ENCODE peak calls at places on chromosomes 12 and 14, in ten cellular contexts. One of them, this sample, is unnamed.
A peak's percentile ranks its signal among the peaks of the same experiment; 100 is the strongest.

GRCh38 chr12:52037248-52037861 is 13.9 kb upstream of the NR4A1 start:
- DNase-seq in sigmoid colon: peak; percentile 94
- DNase-seq in A549: no peak
- DNase-seq in K562: no peak
- DNase-seq in fibroblast of mammary gland: peak; percentile 54
- DNase-seq in psoas muscle: peak; percentile 82
- DNase-seq in fibroblast of pulmonary artery: peak; percentile 60
- DNase-seq in astrocyte: peak; percentile 51
- DNase-seq in GM10248: no peak
- DNase-seq in fibroblast of the aortic adventitia: peak; percentile 83
- DNase-seq in this sample: peak; percentile 54

GRCh38 chr14:92724516-92725340 is 23.7 kb downstream of the LGMN start:
- DNase-seq in GM10248: no peak
- DNase-seq in astrocyte: no peak
- DNase-seq in A549: no peak
- DNase-seq in fibroblast of the aortic adventitia: no peak
- DNase-seq in psoas muscle: no peak
- DNase-seq in fibroblast of pulmonary artery: peak; percentile 41
- DNase-seq in K562: no peak
- DNase-seq in sigmoid colon: no peak
- DNase-seq in fibroblast of mammary gland: peak; percentile 85
- DNase-seq in this sample: no peak

GRCh38 chr12:110256780-110257431 is 24.1 kb upstream of the ATP2A2 start:
- DNase-seq in A549: no peak
- DNase-seq in sigmoid colon: peak; percentile 74
- DNase-seq in fibroblast of mammary gland: no peak
- DNase-seq in GM10248: no peak
- DNase-seq in fibroblast of the aortic adventitia: no peak
- DNase-seq in psoas muscle: peak; percentile 45
- DNase-seq in astrocyte: no peak
- DNase-seq in K562: no peak
- DNase-seq in fibroblast of pulmonary artery: no peak
- DNase-seq in this sample: no peak

GRCh38 chr12:5556033-5556614 is 124.2 kb downstream of the NTF3 start:
- DNase-seq in astrocyte: no peak
- DNase-seq in K562: peak; percentile 50
- DNase-seq in fibroblast of pulmonary artery: no peak
- DNase-seq in sigmoid colon: no peak
- DNase-seq in fibroblast of mammary gland: no peak
- DNase-seq in fibroblast of the aortic adventitia: no peak
- DNase-seq in psoas muscle: no peak
- DNase-seq in GM10248: no peak
- DNase-seq in A549: peak; percentile 17
- DNase-seq in this sample: no peak

GRCh38 chr12:96248532-96248931 is 54.4 kb downstream of the ELK3 start:
- DNase-seq in astrocyte: no peak
- DNase-seq in fibroblast of pulmonary artery: no peak
- DNase-seq in GM10248: no peak
- DNase-seq in psoas muscle: no peak
- DNase-seq in sigmoid colon: no peak
- DNase-seq in K562: no peak
- DNase-seq in fibroblast of mammary gland: no peak
- DNase-seq in fibroblast of the aortic adventitia: no peak
- DNase-seq in A549: no peak
- DNase-seq in this sample: no peak

GRCh38 chr14:89249972-89250371 is 167.1 kb downstream of the FOXN3 start:
- DNase-seq in fibroblast of pulmonary artery: no peak
- DNase-seq in A549: no peak
- DNase-seq in fibroblast of mammary gland: no peak
- DNase-seq in K562: no peak
- DNase-seq in sigmoid colon: no peak
- DNase-seq in astrocyte: no peak
- DNase-seq in fibroblast of the aortic adventitia: no peak
- DNase-seq in psoas muscle: no peak
- DNase-seq in GM10248: no peak
- DNase-seq in this sample: no peak

GRCh38 chr12:102645968-102646367 is 165.6 kb upstream of the IGF1 start:
- DNase-seq in fibroblast of pulmonary artery: no peak
- DNase-seq in sigmoid colon: no peak
- DNase-seq in GM10248: no peak
- DNase-seq in fibroblast of mammary gland: no peak
- DNase-seq in astrocyte: no peak
- DNase-seq in psoas muscle: no peak
- DNase-seq in A549: no peak
- DNase-seq in K562: no peak
- DNase-seq in fibroblast of the aortic adventitia: no peak
- DNase-seq in this sample: no peak

GRCh38 chr12:54983536-54984102 is 943 bp downstream of the TESPA1 start:
- DNase-seq in fibroblast of mammary gland: no peak
- DNase-seq in sigmoid colon: no peak
- DNase-seq in psoas muscle: no peak
- DNase-seq in K562: no peak
- DNase-seq in fibroblast of the aortic adventitia: no peak
- DNase-seq in astrocyte: no peak
- DNase-seq in GM10248: no peak
- DNase-seq in A549: no peak
- DNase-seq in fibroblast of pulmonary artery: no peak
- DNase-seq in this sample: no peak

GRCh38 chr14:73759183-73759713 is 45.1 kb upstream of the PNMA1 start:
- DNase-seq in psoas muscle: peak; percentile 83
- DNase-seq in astrocyte: peak; percentile 39
- DNase-seq in A549: no peak
- DNase-seq in K562: peak; percentile 73
- DNase-seq in GM10248: no peak
- DNase-seq in fibroblast of mammary gland: peak; percentile 45
- DNase-seq in sigmoid colon: peak; percentile 91
- DNase-seq in fibroblast of pulmonary artery: peak; percentile 62
- DNase-seq in fibroblast of the aortic adventitia: peak; percentile 57
- DNase-seq in this sample: peak; percentile 61

DNA sequence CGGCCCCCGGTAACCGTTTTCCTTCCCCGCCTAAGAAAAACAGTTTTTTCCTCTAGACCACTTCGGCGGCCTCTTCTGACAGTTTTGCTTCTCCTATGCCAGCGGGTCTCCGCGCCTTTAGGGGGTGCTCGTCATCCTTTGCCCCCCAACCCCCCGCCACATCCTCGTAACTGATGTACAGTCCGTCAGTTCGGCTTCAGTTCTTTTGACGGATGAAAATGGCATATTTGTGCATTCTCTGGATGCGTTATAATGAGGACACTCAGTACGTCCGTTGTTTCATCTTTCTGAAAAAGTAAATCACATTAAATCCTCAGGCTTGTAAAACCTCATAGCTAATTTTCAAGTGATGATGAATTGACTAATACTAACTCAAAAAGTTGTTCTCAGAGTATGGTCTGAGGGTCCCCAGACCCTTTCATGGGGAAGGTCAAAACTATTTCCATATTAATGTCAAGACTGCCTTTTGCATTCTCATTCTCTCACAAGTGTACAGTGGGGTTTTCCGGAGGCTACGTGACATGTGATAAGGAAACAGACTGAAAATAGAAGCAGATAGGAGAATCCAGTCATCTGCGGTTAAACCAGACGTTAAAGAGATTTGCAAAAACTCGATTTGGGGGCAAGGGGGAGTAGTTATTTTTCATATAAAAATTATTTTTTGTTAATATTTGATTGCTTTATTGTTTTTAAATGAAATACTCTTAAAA is 829 bp upstream of the NAP1L1 start:
- DNase-seq in GM10248: peak; percentile 10
- DNase-seq in fibroblast of pulmonary artery: peak; percentile 49
- DNase-seq in psoas muscle: no peak
- DNase-seq in sigmoid colon: no peak
- DNase-seq in K562: no peak
- DNase-seq in astrocyte: peak; percentile 55
- DNase-seq in fibroblast of the aortic adventitia: peak; percentile 67
- DNase-seq in A549: no peak
- DNase-seq in fibroblast of mammary gland: peak; percentile 35
- DNase-seq in this sample: no peak
- TF ChIP-seq CTCF in GM10248: peak; percentile 41
- TF ChIP-seq CTCF in fibroblast of pulmonary artery: peak; percentile 13
- TF ChIP-seq CTCF in psoas muscle: no peak
- TF ChIP-seq CTCF in sigmoid colon: no peak
- TF ChIP-seq CTCF in K562: peak; percentile 49
- TF ChIP-seq CTCF in astrocyte: peak; percentile 23
- TF ChIP-seq CTCF in fibroblast of the aortic adventitia: peak; percentile 30
- TF ChIP-seq CTCF in A549: peak; percentile 46
- TF ChIP-seq CTCF in fibroblast of mammary gland: peak; percentile 14
- TF ChIP-seq CTCF in this sample: no peak

DNA sequence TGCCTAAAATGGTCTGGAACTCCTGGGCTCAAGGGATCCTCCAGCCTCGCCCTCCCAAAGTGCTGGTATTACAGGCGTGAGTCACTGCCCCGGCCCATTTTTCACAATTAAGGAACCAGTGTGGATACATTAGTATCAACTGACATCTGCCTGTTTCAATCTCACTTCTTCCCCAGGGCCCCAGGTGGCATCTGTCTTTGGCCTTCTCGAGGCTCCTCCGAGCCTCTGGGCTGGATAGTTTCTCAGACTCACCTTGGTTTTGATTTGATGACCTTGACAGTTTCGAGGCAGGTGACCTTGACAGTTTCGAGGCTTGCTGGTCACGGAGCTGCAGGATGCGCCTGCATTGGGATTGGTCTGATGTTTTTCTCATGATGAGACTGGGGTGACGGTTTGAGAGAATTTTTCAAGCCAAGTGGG is 41.0 kb upstream of the NCOR2 start:
- DNase-seq in sigmoid colon: no peak
- DNase-seq in psoas muscle: no peak
- DNase-seq in A549: no peak
- DNase-seq in K562: no peak
- DNase-seq in fibroblast of pulmonary artery: no peak
- DNase-seq in GM10248: no peak
- DNase-seq in fibroblast of mammary gland: peak; percentile 25
- DNase-seq in fibroblast of the aortic adventitia: no peak
- DNase-seq in astrocyte: no peak
- DNase-seq in this sample: no peak
- TF ChIP-seq CTCF in sigmoid colon: no peak
- TF ChIP-seq CTCF in psoas muscle: no peak
- TF ChIP-seq CTCF in A549: no peak
- TF ChIP-seq CTCF in K562: no peak
- TF ChIP-seq CTCF in fibroblast of pulmonary artery: no peak
- TF ChIP-seq CTCF in GM10248: no peak
- TF ChIP-seq CTCF in fibroblast of mammary gland: no peak
- TF ChIP-seq CTCF in fibroblast of the aortic adventitia: no peak
- TF ChIP-seq CTCF in astrocyte: no peak
- TF ChIP-seq CTCF in this sample: no peak

GRCh38 chr14:102049258-102050025 is 37.4 kb downstream of the HSP90AA1 start:
- DNase-seq in sigmoid colon: no peak
- DNase-seq in psoas muscle: no peak
- DNase-seq in astrocyte: no peak
- DNase-seq in fibroblast of the aortic adventitia: no peak
- DNase-seq in K562: no peak
- DNase-seq in fibroblast of pulmonary artery: no peak
- DNase-seq in GM10248: no peak
- DNase-seq in A549: no peak
- DNase-seq in fibroblast of mammary gland: no peak
- DNase-seq in this sample: no peak

GRCh38 chr14:102044566-102044965 is 42.3 kb downstream of the HSP90AA1 start:
- DNase-seq in fibroblast of pulmonary artery: no peak
- DNase-seq in sigmoid colon: no peak
- DNase-seq in fibroblast of mammary gland: no peak
- DNase-seq in fibroblast of the aortic adventitia: no peak
- DNase-seq in GM10248: no peak
- DNase-seq in astrocyte: no peak
- DNase-seq in K562: no peak
- DNase-seq in A549: no peak
- DNase-seq in psoas muscle: no peak
- DNase-seq in this sample: no peak

GRCh38 chr14:102043251-102044025 is 43.4 kb downstream of the HSP90AA1 start:
- DNase-seq in psoas muscle: peak; percentile 47
- DNase-seq in fibroblast of pulmonary artery: no peak
- DNase-seq in K562: no peak
- DNase-seq in A549: no peak
- DNase-seq in fibroblast of the aortic adventitia: no peak
- DNase-seq in sigmoid colon: no peak
- DNase-seq in GM10248: no peak
- DNase-seq in fibroblast of mammary gland: peak; percentile 80
- DNase-seq in astrocyte: no peak
- DNase-seq in this sample: no peak

GRCh38 chr14:102047808-102048540 is 38.9 kb downstream of the HSP90AA1 start:
- DNase-seq in psoas muscle: no peak
- DNase-seq in GM10248: no peak
- DNase-seq in sigmoid colon: no peak
- DNase-seq in fibroblast of pulmonary artery: no peak
- DNase-seq in A549: no peak
- DNase-seq in fibroblast of mammary gland: no peak
- DNase-seq in fibroblast of the aortic adventitia: no peak
- DNase-seq in astrocyte: no peak
- DNase-seq in K562: no peak
- DNase-seq in this sample: no peak

DNA sequence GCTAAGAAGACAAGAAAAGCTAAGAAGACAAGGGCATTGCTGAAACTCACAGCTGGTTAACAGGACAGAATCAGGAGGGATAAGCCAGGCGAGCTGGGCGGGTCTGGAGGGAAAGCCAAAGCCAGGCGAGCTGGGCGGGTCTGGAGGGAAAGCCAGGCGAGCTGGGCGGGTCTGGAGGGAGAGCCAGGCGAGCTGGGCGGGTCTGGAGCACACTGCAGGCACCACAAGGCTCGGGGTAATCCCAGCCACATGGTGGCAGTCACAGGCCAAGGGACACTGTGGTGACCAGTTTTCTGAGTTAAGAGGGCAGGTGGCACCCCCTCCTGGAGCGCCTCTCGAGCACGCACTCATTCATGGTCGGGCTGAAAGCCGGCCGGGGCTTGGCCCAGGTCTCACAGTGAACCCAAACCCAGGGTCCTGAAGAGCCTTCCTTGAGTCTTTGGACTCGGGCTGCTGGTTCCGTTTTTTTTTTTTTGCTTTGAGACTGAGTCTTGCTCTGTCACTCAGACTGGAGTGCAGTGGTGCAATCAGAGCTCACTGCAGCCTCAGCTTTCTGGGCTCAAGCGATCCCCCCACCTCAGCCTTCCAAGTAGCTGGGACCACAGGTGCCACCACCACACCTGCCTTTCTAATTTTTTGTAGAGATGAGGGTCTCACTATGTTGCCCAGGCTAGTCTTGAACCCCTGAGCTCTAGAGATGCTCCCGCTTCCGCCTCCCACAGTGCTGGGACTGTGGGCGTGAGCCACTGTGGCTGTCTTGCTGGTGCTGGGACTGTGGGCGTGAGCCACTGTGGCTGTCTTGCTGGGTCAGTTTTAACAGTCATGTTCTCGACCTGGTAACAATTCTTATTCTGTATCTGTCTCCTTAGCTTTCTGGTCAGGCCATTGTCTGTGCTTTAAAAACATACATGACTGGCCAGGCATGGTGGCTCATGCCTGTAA is 40.2 kb downstream of the HSP90AA1 start:
- DNase-seq in K562: peak; percentile 80
- DNase-seq in fibroblast of pulmonary artery: peak; percentile 30
- DNase-seq in GM10248: peak; percentile 42
- DNase-seq in A549: peak; percentile 58
- DNase-seq in astrocyte: no peak
- DNase-seq in fibroblast of the aortic adventitia: peak; percentile 74
- DNase-seq in sigmoid colon: peak; percentile 93
- DNase-seq in psoas muscle: peak; percentile 88
- DNase-seq in fibroblast of mammary gland: peak; percentile 73
- DNase-seq in this sample: no peak
- TF ChIP-seq CTCF in K562: peak; percentile 72
- TF ChIP-seq CTCF in fibroblast of pulmonary artery: no peak
- TF ChIP-seq CTCF in GM10248: peak; percentile 26
- TF ChIP-seq CTCF in A549: peak; percentile 36
- TF ChIP-seq CTCF in astrocyte: no peak
- TF ChIP-seq CTCF in fibroblast of the aortic adventitia: peak; percentile 32
- TF ChIP-seq CTCF in sigmoid colon: peak; percentile 39
- TF ChIP-seq CTCF in psoas muscle: peak; percentile 59
- TF ChIP-seq CTCF in fibroblast of mammary gland: peak; percentile 15
- TF ChIP-seq CTCF in this sample: no peak

GRCh38 chr12:107990325-107990724 is 138.8 kb upstream of the WSCD2 start:
- DNase-seq in fibroblast of pulmonary artery: peak; percentile 16
- DNase-seq in fibroblast of mammary gland: peak; percentile 22
- DNase-seq in astrocyte: no peak
- DNase-seq in K562: peak; percentile 19
- DNase-seq in psoas muscle: peak; percentile 13
- DNase-seq in A549: peak; percentile 4
- DNase-seq in fibroblast of the aortic adventitia: no peak
- DNase-seq in sigmoid colon: no peak
- DNase-seq in GM10248: peak; percentile 12
- DNase-seq in this sample: no peak
- TF ChIP-seq CTCF in fibroblast of pulmonary artery: peak; percentile 27
- TF ChIP-seq CTCF in fibroblast of mammary gland: peak; percentile 21
- TF ChIP-seq CTCF in astrocyte: no peak
- TF ChIP-seq CTCF in K562: peak; percentile 55
- TF ChIP-seq CTCF in psoas muscle: peak; percentile 25
- TF ChIP-seq CTCF in A549: peak; percentile 53
- TF ChIP-seq CTCF in fibroblast of the aortic adventitia: peak; percentile 16
- TF ChIP-seq CTCF in sigmoid colon: peak; percentile 45
- TF ChIP-seq CTCF in GM10248: peak; percentile 38
- TF ChIP-seq CTCF in this sample: no peak

This sample was measured in activated B cell treated with CpG ODN at 0.5 μM for 24 hours.